ENCODE peak calls at places on chromosomes 2 and 18, in ten cellular contexts. E is ovary, D is lung, R is left ventricle myocardium inferior, Z is dorsolateral prefrontal cortex, Q is AG04450, Y is cardiac muscle cell, H is hepatocyte, N is stomach, B is neural progenitor cell. A is an unnamed sample.

GRCh38 chr2:37361416-37361815 is 17.0 kb downstream of the QPCT start:
- DNase-seq in E (no peak), D (no peak), R (no peak), Z (no peak), Q (no peak), Y (no peak), H (no peak), N (no peak), B (no peak), A (peak; percentile 36)

GRCh38 chr2:43086451-43087221 is 139.8 kb downstream of the ZFP36L2 start:
- DNase-seq in E (peak; percentile 61), D (no peak), R (peak; percentile 66), Z (no peak), Q (peak; percentile 98), Y (peak; percentile 99), H (peak; percentile 88), N (no peak), B (peak; percentile 31), A (peak; percentile 92)

GRCh38 chr2:197615033-197615652 is 60.2 kb downstream of the RFTN2 start:
- DNase-seq in E (no peak), D (no peak), R (no peak), Z (no peak), Q (no peak), Y (no peak), H (peak; percentile 56), N (no peak), B (no peak), A (peak; percentile 71)

GRCh38 chr2:47259829-47260228 is 104.7 kb upstream of the STPG4 start:
- DNase-seq in E (no peak), D (no peak), R (no peak), Z (no peak), Q (no peak), Y (no peak), H (no peak), N (no peak), B (no peak), A (no peak)

GRCh38 chr2:220748875-220749479 is 823.1 kb downstream of the EPHA4 start:
- DNase-seq in E (no peak), D (no peak), R (no peak), Z (no peak), Q (no peak), Y (no peak), H (no peak), N (no peak), B (peak; percentile 34), A (no peak)

GRCh38 chr2:100451734-100452133 is 18.5 kb upstream of the NMS start:
- DNase-seq in E (no peak), D (no peak), R (no peak), Z (no peak), Q (no peak), Y (no peak), H (no peak), N (no peak), B (no peak), A (peak; percentile 18)

GRCh38 chr18:23683155-23683554 is 6.1 kb upstream of the LAMA3 start:
- DNase-seq in E (no peak), D (no peak), R (no peak), Z (no peak), Q (no peak), Y (no peak), H (no peak), N (no peak), B (no peak), A (no peak)

GRCh38 chr2:138827426-138828054 is 47.4 kb upstream of the NXPH2 start:
- DNase-seq in E (no peak), D (no peak), R (no peak), Z (no peak), Q (peak; percentile 39), Y (peak; percentile 77), H (peak; percentile 75), N (no peak), B (peak; percentile 72), A (peak; percentile 53)

GRCh38 chr18:50429207-50429948 is 54.5 kb downstream of the SKA1 start:
- DNase-seq in E (no peak), D (no peak), R (no peak), Z (no peak), Q (no peak), Y (peak; percentile 63), H (peak; percentile 73), N (no peak), B (peak; percentile 58), A (peak; percentile 5)

GRCh38 chr2:27217173-27218121 is at the start of gene CAD:
- DNase-seq in E (peak; percentile 87), D (peak; percentile 87), R (peak; percentile 89), Z (peak; percentile 73), Q (peak; percentile 44), Y (peak; percentile 89), H (peak; percentile 97), N (peak; percentile 86), B (peak; percentile 96), A (peak; percentile 79)

GRCh38 chr18:32025744-32026143 is 7.1 kb downstream of the RNF125 start:
- DNase-seq in E (no peak), D (no peak), R (no peak), Z (no peak), Q (no peak), Y (no peak), H (no peak), N (no peak), B (no peak), A (no peak)

GRCh38 chr2:189369566-189369965 is 71.7 kb upstream of the WDR75 start:
- DNase-seq in E (no peak), D (no peak), R (no peak), Z (no peak), Q (no peak), Y (peak; percentile 51), H (no peak), N (no peak), B (no peak), A (peak; percentile 47)

GRCh38 chr18:36519358-36519757 is 221.8 kb downstream of the FHOD3 start:
- DNase-seq in E (no peak), D (no peak), R (no peak), Z (no peak), Q (peak; percentile 10), Y (peak; percentile 47), H (no peak), N (no peak), B (no peak), A (no peak)

GRCh38 chr2:128516938-128517337 is 198.3 kb upstream of the HS6ST1 start:
- DNase-seq in E (no peak), D (no peak), R (no peak), Z (no peak), Q (no peak), Y (no peak), H (no peak), N (no peak), B (no peak), A (no peak)

GRCh38 chr2:142307716-142308115 is 176.9 kb upstream of the LRP1B start:
- DNase-seq in E (no peak), D (no peak), R (no peak), Z (no peak), Q (no peak), Y (no peak), H (no peak), N (no peak), B (no peak), A (no peak)

GRCh38 chr2:162086904-162087303 is 12.9 kb upstream of the DPP4 start:
- DNase-seq in E (no peak), D (no peak), R (no peak), Z (no peak), Q (no peak), Y (peak; percentile 56), H (no peak), N (no peak), B (no peak), A (no peak)

GRCh38 chr2:111692311-111692710 is 191.7 kb downstream of the ANAPC1 start:
- DNase-seq in E (no peak), D (no peak), R (no peak), Z (no peak), Q (no peak), Y (no peak), H (no peak), N (no peak), B (no peak), A (no peak)
- TF ChIP-seq CTCF in E (no peak), D (no peak), R (no peak), Z (no peak), Q (peak; percentile 26), Y (no peak), H (no peak), N (no peak), B (no peak), A (no peak)

DNA sequence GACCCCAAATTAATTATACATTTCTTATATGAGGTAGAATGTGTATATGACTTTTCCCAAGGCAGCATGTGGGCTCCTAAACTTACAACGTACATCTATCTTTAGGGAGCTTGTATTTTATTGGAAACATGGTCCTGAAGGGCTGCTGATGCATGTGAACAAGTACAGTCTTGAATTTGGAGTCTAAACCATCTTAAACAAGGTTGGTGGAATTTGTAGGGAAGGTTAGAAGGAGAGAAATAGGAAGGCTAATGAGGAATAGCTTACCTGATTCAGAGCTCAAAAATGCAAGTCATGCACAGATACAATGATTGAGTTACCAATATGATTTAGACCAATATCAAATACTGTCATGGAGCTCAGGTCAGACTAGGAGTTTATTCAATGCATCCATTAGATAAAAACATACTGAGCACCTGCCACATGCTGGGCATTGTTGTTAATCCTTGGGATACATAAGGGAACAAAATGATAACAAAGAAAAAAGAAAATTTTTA is 458.6 kb upstream of the ETAA1 start:
- DNase-seq in E (no peak), D (no peak), R (no peak), Z (no peak), Q (no peak), Y (no peak), H (no peak), N (no peak), B (no peak), A (peak; percentile 20)
- H3K27ac ChIP-seq in E (no peak overlapping the region), D (no peak overlapping the region), R (no peak overlapping the region), Z (no peak overlapping the region), Q (no peak overlapping the region), Y (no peak overlapping the region), H (no peak overlapping the region), N (no peak overlapping the region), B (no peak overlapping the region), A (no peak overlapping the region)

DNA sequence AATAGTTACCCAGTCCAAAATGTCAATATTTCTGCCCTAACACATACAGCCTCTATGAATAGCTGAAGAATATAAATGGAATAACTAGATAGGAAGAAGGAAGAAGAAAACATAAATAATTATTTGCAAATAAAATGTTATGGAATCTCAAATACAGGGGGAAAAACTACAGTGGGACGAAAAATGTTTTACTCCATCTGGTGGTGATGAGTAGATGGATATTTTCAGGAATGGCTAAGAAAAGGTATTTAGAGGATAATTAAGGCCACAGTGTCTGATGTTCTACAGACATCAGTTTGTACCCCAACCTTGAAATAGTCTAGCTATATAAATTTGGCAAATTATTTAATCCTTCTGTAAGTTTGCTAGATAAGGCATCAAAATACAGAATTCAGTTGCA is 178.1 kb upstream of the FSHR start:
- DNase-seq in E (no peak), D (no peak), R (no peak), Z (no peak), Q (no peak), Y (peak; percentile 29), H (no peak), N (no peak), B (no peak), A (no peak)
- TF ChIP-seq CTCF in E (no peak), D (no peak), R (peak; percentile 38), Z (no peak), Q (peak; percentile 3), Y (no peak), H (no peak), N (no peak), B (peak; percentile 13), A (no peak)

DNA sequence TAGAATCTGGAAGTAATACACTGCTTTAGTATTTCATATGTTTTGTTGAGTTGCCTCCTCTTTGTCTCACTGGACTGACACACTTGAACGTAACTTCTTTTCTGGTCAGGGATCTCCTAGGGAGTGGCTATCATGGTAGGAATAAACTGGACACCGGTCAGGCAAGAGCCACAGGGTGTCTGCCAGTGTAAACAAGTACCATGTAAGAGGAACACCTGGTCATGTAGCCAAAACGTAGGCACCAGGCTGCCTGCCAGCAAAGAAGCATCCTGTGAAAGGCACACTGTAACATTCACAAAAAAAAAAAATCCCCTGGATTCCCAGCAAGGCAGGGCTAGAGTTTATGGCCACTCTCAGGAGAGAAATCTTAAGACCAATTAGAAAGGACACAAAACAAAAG is 372.8 kb upstream of the RND3 start:
- DNase-seq in E (no peak), D (no peak), R (no peak), Z (no peak), Q (no peak), Y (no peak), H (no peak), N (no peak), B (no peak), A (no peak)
- H3K27ac ChIP-seq in E (no peak overlapping the region), D (no peak overlapping the region), R (no peak overlapping the region), Z (no peak overlapping the region), Q (no peak overlapping the region), Y (no peak overlapping the region), H (no peak overlapping the region), N (no peak overlapping the region), B (no peak overlapping the region), A (no peak overlapping the region)